ENCODE peak calls at places on chromosomes 11 and 22, in nine cellular contexts. G is kidney tubule cell; J is EH; B is HT1080; O is stimulated activated CD4-positive, alpha-beta T cell treated with anti-CD3 and anti-CD28 coated beads, TNF-alpha, amount 100 ng/mL, for 48 hours; Z is memory B cell; A is tibial artery; T is upper lobe of right lung; R is T-helper 22 cell. M is an unnamed sample.

GRCh38 chr11:66868726-66869291 is 11.9 kb downstream of the LRFN4 start:
- DNase-seq in G (peak), J (no peak), B (no peak), O (peak), Z (peak), A (no peak), T (peak), R (peak), M (peak)

GRCh38 chr11:108851781-108852180 is 186.9 kb downstream of the DDX10 start:
- DNase-seq in G (no peak), J (no peak), B (no peak), O (no peak), Z (no peak), A (no peak), T (no peak), R (no peak), M (no peak)

GRCh38 chr22:49933236-49933921 is 14.9 kb downstream of the CRELD2 start:
- DNase-seq in G (no peak), J (no peak), B (no peak), O (no peak), Z (no peak), A (peak), T (peak), R (no peak), M (no peak)

GRCh38 chr11:44596541-44597276 is 31.2 kb downstream of the CD82 start:
- DNase-seq in G (no peak), J (no peak), B (no peak), O (peak), Z (peak), A (no peak), T (no peak), R (peak), M (no peak)

GRCh38 chr22:49366437-49366836 is 461.2 kb downstream of the BRD1 start:
- DNase-seq in G (no peak), J (no peak), B (no peak), O (no peak), Z (no peak), A (no peak), T (peak), R (no peak), M (no peak)

GRCh38 chr11:32892355-32893090 is at the start of gene QSER1:
- DNase-seq in G (peak), J (peak), B (peak), O (peak), Z (peak), A (peak), T (peak), R (peak), M (peak)

GRCh38 chr11:20873054-20873453 is 203.7 kb downstream of the NELL1 start:
- DNase-seq in G (peak), J (no peak), B (peak), O (no peak), Z (no peak), A (no peak), T (no peak), R (no peak), M (no peak)

GRCh38 chr11:69249641-69250502 is 44.1 kb upstream of the MYEOV start:
- DNase-seq in G (peak), J (peak), B (no peak), O (no peak), Z (no peak), A (peak), T (peak), R (no peak), M (no peak)

GRCh38 chr11:73218106-73218829 is at the start of gene P2RY2:
- DNase-seq in G (peak), J (peak), B (no peak), O (peak), Z (peak), A (peak), T (peak), R (no peak), M (peak)

M was measured in HL-60.